ENCODE peak calls at places on chromosomes 3 and 15, in six cellular contexts. T, D, G, Z, J and W are unnamed samples.

GRCh38 chr15:81097893-81098280 is 36.2 kb upstream of the CFAP161 start:
- DNase-seq in G (no peak), J (no peak), T (no peak), Z (peak), D (no peak), W (no peak)

GRCh38 chr3:51942603-51943450 is 664 bp downstream of the PARP3 start:
- DNase-seq in G (peak), J (peak), T (peak), D (peak), Z (no peak), W (no peak)

GRCh38 chr15:73941449-73941848 is 15.2 kb downstream of the LOXL1 start:
- DNase-seq in Z (no peak), T (no peak), J (no peak), G (no peak), D (no peak), W (no peak)

GRCh38 chr3:9183811-9184463 is 65.5 kb downstream of the SRGAP3 start:
- DNase-seq in J (no peak), T (no peak), D (peak), Z (peak), G (no peak), W (peak)

GRCh38 chr15:43268111-43269105 is 1.7 kb upstream of the TGM5 start:
- DNase-seq in D (peak), J (no peak), T (no peak), G (peak), Z (peak), W (peak)

GRCh38 chr3:138629526-138629925 is 21.0 kb downstream of the FAIM start:
- DNase-seq in D (no peak), J (peak), Z (no peak), G (no peak), T (peak), W (no peak)

GRCh38 chr3:113501597-113501996 is 13.4 kb downstream of the SPICE1 start:
- DNase-seq in T (no peak), G (no peak), J (no peak), D (no peak), Z (no peak), W (no peak)

GRCh38 chr3:45948881-45949280 is 5.6 kb downstream of the CXCR6 start:
- DNase-seq in D (no peak), G (no peak), J (no peak), Z (no peak), T (no peak), W (no peak)

GRCh38 chr3:11734-12133 is 184.8 kb upstream of the CHL1 start:
- DNase-seq in Z (no peak), G (peak), J (peak), D (peak), T (no peak), W (no peak)

GRCh38 chr3:156964562-156964961 is 138.4 kb downstream of the LEKR1 start:
- DNase-seq in T (peak), Z (no peak), J (no peak), G (no peak), D (no peak), W (no peak)

GRCh38 chr3:197674741-197675567 is 61.8 kb downstream of the RUBCN start:
- DNase-seq in G (no peak), T (no peak), J (no peak), Z (no peak), D (no peak), W (no peak)

GRCh38 chr3:159634414-159634813 is 354.2 kb upstream of the IL12A start:
- DNase-seq in G (peak), T (peak), J (no peak), D (no peak), Z (no peak), W (no peak)

GRCh38 chr15:50145451-50145872 is 26.4 kb upstream of the ATP8B4 start:
- DNase-seq in T (peak), G (peak), Z (no peak), J (peak), D (no peak), W (peak)

GRCh38 chr3:115146032-115146417 is 1.1 kb downstream of the ZBTB20 start:
- DNase-seq in T (peak), Z (no peak), G (peak), J (peak), D (peak), W (peak)

GRCh38 chr3:49803464-49804140 is 541 bp downstream of the INKA1 start:
- DNase-seq in D (peak), Z (no peak), J (peak), T (peak), G (no peak), W (peak)

GRCh38 chr15:63447277-63447676 is 57.1 kb upstream of the USP3 start:
- DNase-seq in G (no peak), D (no peak), T (no peak), J (no peak), Z (no peak), W (no peak)

GRCh38 chr3:156551261-156551660 is 3.7 kb downstream of the SSR3 start:
- DNase-seq in T (peak), Z (no peak), J (peak), G (peak), D (no peak), W (no peak)

GRCh38 chr3:127978636-127979035 is 63.6 kb downstream of the KBTBD12 start:
- DNase-seq in G (no peak), J (peak), Z (no peak), T (peak), D (no peak), W (no peak)

GRCh38 chr3:9233101-9233500 is 16.3 kb downstream of the SRGAP3 start:
- DNase-seq in G (no peak), T (no peak), D (no peak), J (no peak), Z (no peak), W (no peak)

GRCh38 chr3:15724446-15724845 is 73.3 kb downstream of the ANKRD28 start:
- DNase-seq in G (no peak), J (no peak), Z (no peak), D (no peak), T (no peak), W (no peak)

GRCh38 chr15:70240082-70240481 is 142.4 kb upstream of the TLE3 start:
- DNase-seq in T (no peak), G (no peak), J (no peak), D (no peak), Z (no peak), W (no peak)

GRCh38 chr3:188055388-188055787 is 98.6 kb upstream of the LPP start:
- DNase-seq in T (no peak), Z (no peak), D (no peak), J (no peak), G (no peak), W (no peak)

GRCh38 chr3:148723591-148723990 is 25.9 kb downstream of the AGTR1 start:
- DNase-seq in T (peak), D (no peak), J (peak), Z (no peak), G (peak), W (no peak)

GRCh38 chr3:194140520-194141414 is 4.8 kb downstream of the HES1 start:
- DNase-seq in D (peak), T (no peak), J (peak), G (peak), Z (peak), W (peak)

GRCh38 chr15:36579792-36580431 is 486 bp downstream of the CDIN1 start:
- DNase-seq in J (no peak), G (no peak), D (no peak), T (no peak), Z (no peak), W (no peak)

GRCh38 chr15:40063563-40064011 is 24.6 kb upstream of the SRP14 start:
- DNase-seq in G (peak), T (peak), Z (no peak), D (no peak), J (peak), W (no peak)
- H2BK120ac ChIP-seq in G (peak), T (peak), Z (no peak), D (no peak), J (peak), W (no peak)

GRCh38 chr3:123935830-123936229 is 25.2 kb downstream of the CCDC14 start:
- DNase-seq in Z (no peak), J (no peak), T (no peak), G (no peak), D (no peak), W (no peak)
- H3K14ac ChIP-seq in Z (no peak), J (no peak), T (no peak), G (no peak), D (no peak), W (no peak)

GRCh38 chr15:92519709-92520108 is 126.0 kb downstream of the ST8SIA2 start:
- DNase-seq in Z (no peak), J (no peak), D (no peak), G (no peak), T (no peak), W (no peak)
- H2BK120ac ChIP-seq in Z (no peak), J (no peak), D (no peak), G (no peak), T (no peak), W (no peak)

DNA sequence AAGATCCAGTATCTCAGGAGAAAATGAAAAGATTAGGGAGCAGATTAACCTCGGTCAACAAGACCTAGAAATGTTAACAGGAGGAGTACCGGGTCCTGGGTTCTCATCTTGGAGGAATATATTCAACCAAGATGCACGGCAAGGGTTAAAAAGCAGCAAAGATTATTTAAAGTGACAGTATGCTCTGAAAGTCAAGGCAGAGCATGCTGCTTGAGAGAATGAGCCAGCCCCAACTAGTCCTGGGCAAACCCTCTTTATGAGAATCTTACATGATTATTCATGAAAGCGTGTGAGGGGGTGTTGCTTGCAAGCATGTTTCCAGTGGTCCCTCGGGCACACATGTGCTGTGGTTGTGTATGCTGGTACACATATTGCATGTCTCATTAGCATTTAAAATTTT is 1445.6 kb downstream of the SI start:
- DNase-seq in D (no peak), J (no peak), Z (no peak), G (no peak), T (no peak), W (no peak)
- H3K14ac ChIP-seq in D (no peak), J (no peak), Z (no peak), G (no peak), T (no peak), W (no peak)

GRCh38 chr15:52805351-52806283 is 15.5 kb upstream of the ONECUT1 start:
- DNase-seq in T (no peak), Z (peak), D (peak), G (no peak), J (no peak), W (peak)
- H2BK120ac ChIP-seq in T (no peak), Z (peak), D (no peak), G (no peak), J (no peak), W (peak)

GRCh38 chr3:158072790-158073189 is 33.4 kb downstream of the SHOX2 start:
- DNase-seq in J (no peak), D (no peak), T (no peak), G (no peak), Z (no peak), W (no peak)
- H3K14ac ChIP-seq in J (no peak), D (no peak), T (no peak), G (no peak), Z (no peak), W (no peak)

GRCh38 chr3:149970716-149971402 is at the start of gene PFN2:
- DNase-seq in Z (peak), D (peak), J (peak), T (peak), G (peak), W (peak)

GRCh38 chr3:149969110-149969944 is 1.4 kb downstream of the PFN2 start:
- DNase-seq in T (peak), Z (no peak), J (peak), G (peak), D (peak), W (peak)

GRCh38 chr3:149968216-149968615 is 2.5 kb downstream of the PFN2 start:
- DNase-seq in D (no peak), G (peak), J (no peak), T (peak), Z (no peak), W (no peak)

GRCh38 chr3:149971403-149972075 is 844 bp upstream of the PFN2 start:
- DNase-seq in G (peak), J (peak), T (peak), Z (peak), D (peak), W (no peak)

GRCh38 chr3:149969945-149970715 is 565 bp downstream of the PFN2 start:
- DNase-seq in D (peak), Z (peak), T (peak), G (peak), J (peak), W (peak)
- H2BK120ac ChIP-seq in D (peak), Z (peak), T (peak), G (peak), J (peak), W (peak)

GRCh38 chr3:100264242-100264641 is 3.5 kb downstream of the TBC1D23 start:
- DNase-seq in J (no peak), Z (no peak), G (no peak), T (peak), D (no peak), W (no peak)
- H3K14ac ChIP-seq in J (no peak), Z (no peak), G (no peak), T (peak), D (no peak), W (no peak)

GRCh38 chr3:179463299-179463698 is 12.0 kb upstream of the GNB4 start:
- DNase-seq in J (no peak), T (no peak), G (no peak), Z (no peak), D (no peak), W (no peak)
- H2BK120ac ChIP-seq in J (no peak), T (no peak), G (no peak), Z (no peak), D (no peak), W (no peak)

GRCh38 chr3:103965764-103966163 is 1400.9 kb upstream of the ALCAM start:
- DNase-seq in J (no peak), G (no peak), D (no peak), T (no peak), Z (no peak), W (no peak)
- H3K14ac ChIP-seq in J (no peak), G (no peak), D (no peak), T (no peak), Z (no peak), W (no peak)